ENCODE peak calls at places on chromosomes 1 and 21, in five cellular contexts. M is H1, I is K562, Q is HepG2, Z is GM12878. D is an unnamed sample.

GRCh38 chr1:219529116-219529515 is 83.8 kb downstream of the ZC3H11B start:
- DNase-seq in M (peak), Z (no peak), Q (no peak), I (no peak), D (peak)

GRCh38 chr1:68313736-68314594 is 81.6 kb upstream of the WLS start:
- DNase-seq in Z (no peak), Q (no peak), M (no peak), I (no peak), D (no peak)

GRCh38 chr1:244346972-244347618 is 104.6 kb downstream of the ADSS2 start:
- DNase-seq in M (no peak), Z (no peak), I (no peak), Q (no peak), D (no peak)

GRCh38 chr1:37410815-37411214 is 63.6 kb upstream of the ZC3H12A start:
- DNase-seq in Q (peak), M (peak), Z (no peak), I (peak), D (peak)

GRCh38 chr1:106600626-106601025 is 455.8 kb upstream of the PRMT6 start:
- DNase-seq in Q (no peak), M (no peak), Z (no peak), I (no peak), D (no peak)

GRCh38 chr1:229452956-229453801 is 19.3 kb upstream of the ACTA1 start:
- DNase-seq in Z (no peak), I (peak), M (no peak), Q (peak), D (no peak)

GRCh38 chr1:231663211-231663792 is 36.7 kb downstream of the DISC1 start:
- DNase-seq in Q (peak), M (no peak), I (no peak), Z (no peak), D (no peak)

GRCh38 chr1:59752556-59753412 is 62.0 kb upstream of the HOOK1 start:
- DNase-seq in Q (no peak), I (no peak), Z (peak), M (no peak), D (no peak)

DNA sequence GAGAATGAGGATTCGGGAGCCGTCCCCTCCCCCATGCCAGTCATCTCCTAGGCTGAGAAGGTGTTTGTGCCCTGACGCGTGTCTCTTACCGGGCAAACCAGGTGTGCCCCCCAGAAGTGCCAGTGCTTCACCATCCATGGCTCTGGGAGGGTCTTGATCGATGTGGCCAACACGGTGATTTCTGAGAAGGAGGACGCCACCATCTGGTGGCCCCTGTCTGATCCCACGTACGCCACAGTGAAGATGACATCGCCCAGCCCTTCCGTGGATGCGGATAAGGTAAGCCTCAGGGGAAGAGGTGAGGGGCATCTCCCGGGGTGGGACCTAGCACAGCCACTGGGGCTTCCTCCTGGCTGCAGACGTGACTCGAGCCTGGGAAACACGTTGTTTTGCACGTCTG is 959 bp downstream of the PADI6 start:
- DNase-seq in Z (no peak), Q (no peak), M (no peak), I (no peak), D (peak)
- TF ChIP-seq ATF2 in Z (no peak), Q (no peak), M (no peak), I (no peak), D (no peak)

DNA sequence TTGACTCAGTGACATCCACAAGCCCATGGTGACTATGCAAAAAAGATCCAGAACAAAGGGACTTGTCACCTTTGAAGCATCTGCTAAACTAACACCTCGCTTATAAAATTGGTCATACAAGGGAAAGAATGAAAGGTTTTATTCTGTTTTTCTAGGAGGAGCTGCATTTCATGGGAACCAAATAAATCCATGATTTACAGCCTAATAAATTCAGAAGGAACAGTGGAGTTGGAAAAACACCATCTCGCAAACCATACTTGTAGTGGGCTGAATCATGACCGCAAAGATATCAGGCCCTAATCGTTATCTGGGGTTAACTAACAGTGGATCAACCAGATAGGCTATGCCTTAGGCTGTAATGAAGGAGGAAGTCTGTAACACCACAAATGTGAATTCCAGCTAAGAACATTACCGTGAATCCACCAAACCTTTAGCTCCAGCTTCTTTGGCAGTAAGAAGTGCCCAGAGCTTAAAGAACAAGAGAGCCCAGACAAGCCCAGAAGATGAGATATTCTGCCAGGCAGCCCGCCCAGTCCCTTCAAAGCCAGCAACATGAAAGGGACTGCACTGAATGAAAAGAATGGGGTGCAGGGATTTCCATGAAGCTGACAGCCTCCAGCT is 27.4 kb downstream of the RSPH1 start:
- DNase-seq in M (no peak), Q (no peak), Z (no peak), I (no peak), D (no peak)
- TF ChIP-seq SP1 in M (no peak), Q (no peak), Z (no peak), I (no peak), D (no peak)

GRCh38 chr1:198681831-198682756 is 43.3 kb downstream of the PTPRC start:
- DNase-seq in I (peak), Q (no peak), M (no peak), Z (peak), D (no peak)

GRCh38 chr1:198691063-198691462 is 52.2 kb downstream of the PTPRC start:
- DNase-seq in Q (no peak), I (no peak), M (no peak), Z (no peak), D (no peak)

GRCh38 chr1:198683449-198683848 is 44.6 kb downstream of the PTPRC start:
- DNase-seq in I (no peak), Z (no peak), Q (no peak), M (no peak), D (no peak)

GRCh38 chr1:198687429-198687828 is 48.6 kb downstream of the PTPRC start:
- DNase-seq in Z (no peak), M (no peak), I (no peak), Q (no peak), D (no peak)

GRCh38 chr1:198686069-198686728 is 47.4 kb downstream of the PTPRC start:
- DNase-seq in Q (peak), M (no peak), I (no peak), Z (no peak), D (no peak)
- TF ChIP-seq CTCF in Q (peak), M (no peak), I (no peak), Z (peak), D (no peak)

GRCh38 chr1:28602536-28603439 is 10.7 kb downstream of the RAB42 start:
- DNase-seq in I (peak), M (peak), Z (no peak), Q (peak), D (peak)
- TF ChIP-seq ATF2 in I (no peak), M (no peak), Z (no peak), Q (no peak), D (no peak)

DNA sequence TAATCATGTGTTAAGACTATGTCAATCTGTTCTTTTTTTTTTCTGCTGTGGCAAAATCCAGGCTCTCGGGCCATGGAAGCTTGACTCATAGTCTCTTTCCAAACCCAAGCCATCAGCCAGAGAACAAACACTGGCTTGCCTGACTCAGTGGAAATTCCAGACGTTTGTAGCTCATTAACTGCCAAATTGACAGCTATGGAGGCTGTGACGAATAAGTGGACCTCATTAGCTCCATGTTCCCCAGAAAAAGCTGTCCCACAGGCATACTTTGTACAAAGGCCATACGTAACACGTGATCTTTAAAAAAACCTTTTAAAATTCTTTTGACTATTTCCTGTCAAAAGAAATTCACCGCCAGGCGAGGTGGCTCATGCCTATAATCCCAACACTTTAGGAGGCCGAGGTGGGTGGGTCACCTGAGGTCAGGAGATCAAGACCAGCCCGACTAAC is 8.0 kb upstream of the PNRC2 start:
- DNase-seq in M (no peak), Z (no peak), Q (peak), I (no peak), D (no peak)
- TF ChIP-seq SP1 in M (no peak), Z (no peak), Q (no peak), I (no peak), D (no peak)